ENCODE peak calls at places on chromosomes 6 and 20, in five cellular contexts. One of them, this sample, is unnamed.

GRCh38 chr6:56851104-56851503 is 103.8 kb upstream of the BEND6 start:
- DNase-seq in NCI-H1105: no peak
- DNase-seq in NCI-H82: no peak
- DNase-seq in effector memory CD8-positive, alpha-beta T cell: no peak
- DNase-seq in cardiac fibroblast: peak
- DNase-seq in this sample: peak

GRCh38 chr20:50144362-50144761 is 9.2 kb downstream of the PEDS1 start:
- DNase-seq in NCI-H1105: no peak
- DNase-seq in cardiac fibroblast: peak
- DNase-seq in effector memory CD8-positive, alpha-beta T cell: no peak
- DNase-seq in NCI-H82: no peak
- DNase-seq in this sample: peak

GRCh38 chr20:62576815-62577214 is 65.5 kb upstream of the SLCO4A1 start:
- DNase-seq in cardiac fibroblast: peak
- DNase-seq in NCI-H82: no peak
- DNase-seq in effector memory CD8-positive, alpha-beta T cell: no peak
- DNase-seq in NCI-H1105: no peak
- DNase-seq in this sample: peak

GRCh38 chr6:5086294-5086890 is 1.3 kb downstream of the PPP1R3G start:
- DNase-seq in NCI-H82: no peak
- DNase-seq in cardiac fibroblast: no peak
- DNase-seq in effector memory CD8-positive, alpha-beta T cell: no peak
- DNase-seq in NCI-H1105: no peak
- DNase-seq in this sample: no peak

GRCh38 chr6:12602951-12603710 is 113.4 kb upstream of the PHACTR1 start:
- DNase-seq in NCI-H82: peak
- DNase-seq in cardiac fibroblast: peak
- DNase-seq in NCI-H1105: peak
- DNase-seq in effector memory CD8-positive, alpha-beta T cell: no peak
- DNase-seq in this sample: peak

GRCh38 chr20:59669451-59669850 is 65.1 kb downstream of the PHACTR3 start:
- DNase-seq in NCI-H82: no peak
- DNase-seq in NCI-H1105: no peak
- DNase-seq in cardiac fibroblast: no peak
- DNase-seq in effector memory CD8-positive, alpha-beta T cell: no peak
- DNase-seq in this sample: no peak

GRCh38 chr6:7101290-7101689 is 6.5 kb upstream of the RREB1 start:
- DNase-seq in NCI-H82: no peak
- DNase-seq in effector memory CD8-positive, alpha-beta T cell: no peak
- DNase-seq in NCI-H1105: no peak
- DNase-seq in cardiac fibroblast: no peak
- DNase-seq in this sample: no peak

GRCh38 chr6:154555075-154555677 is 44.7 kb upstream of the CNKSR3 start:
- DNase-seq in cardiac fibroblast: no peak
- DNase-seq in effector memory CD8-positive, alpha-beta T cell: no peak
- DNase-seq in NCI-H82: no peak
- DNase-seq in NCI-H1105: no peak
- DNase-seq in this sample: peak